ENCODE peak calls at places on chromosomes 2 and 18, in six cellular contexts. One of them, this sample, is unnamed. For H3K27me3, the result is how much of the 10 kb centered on the place peaks cover.

GRCh38 chr18:59546164-59546563 is 151.1 kb downstream of the CCBE1 start:
- DNase-seq in K562: peak
- DNase-seq in HepG2: no peak
- DNase-seq in GM12878: no peak
- DNase-seq in HCT116: no peak
- DNase-seq in H1: no peak
- DNase-seq in this sample: no peak

GRCh38 chr2:223243233-223243632 is 191.2 kb downstream of the KCNE4 start:
- DNase-seq in K562: no peak
- DNase-seq in H1: no peak
- DNase-seq in GM12878: no peak
- DNase-seq in HepG2: no peak
- DNase-seq in HCT116: no peak
- DNase-seq in this sample: no peak

GRCh38 chr2:98269274-98269673 is 77.0 kb upstream of the CNGA3 start:
- DNase-seq in HCT116: peak
- DNase-seq in H1: no peak
- DNase-seq in K562: peak
- DNase-seq in GM12878: no peak
- DNase-seq in HepG2: peak
- DNase-seq in this sample: peak

GRCh38 chr18:43534511-43534910 is 257.2 kb upstream of the SYT4 start:
- DNase-seq in HepG2: no peak
- DNase-seq in HCT116: no peak
- DNase-seq in K562: no peak
- DNase-seq in H1: no peak
- DNase-seq in GM12878: no peak
- DNase-seq in this sample: no peak

GRCh38 chr2:63792523-63792922 is 49.2 kb upstream of the UGP2 start:
- DNase-seq in K562: no peak
- DNase-seq in H1: no peak
- DNase-seq in HCT116: no peak
- DNase-seq in HepG2: no peak
- DNase-seq in GM12878: no peak
- DNase-seq in this sample: no peak

GRCh38 chr18:60534539-60534938 is 162.0 kb upstream of the MC4R start:
- DNase-seq in H1: no peak
- DNase-seq in HCT116: no peak
- DNase-seq in GM12878: no peak
- DNase-seq in K562: no peak
- DNase-seq in HepG2: no peak
- DNase-seq in this sample: no peak

GRCh38 chr2:43185146-43185545 is 41.3 kb downstream of the ZFP36L2 start:
- DNase-seq in HCT116: peak
- DNase-seq in K562: peak
- DNase-seq in HepG2: no peak
- DNase-seq in H1: no peak
- DNase-seq in GM12878: no peak
- DNase-seq in this sample: no peak

GRCh38 chr2:36376319-36376765 is 20.8 kb downstream of the CRIM1 start:
- DNase-seq in HepG2: peak
- DNase-seq in HCT116: no peak
- DNase-seq in GM12878: no peak
- DNase-seq in K562: peak
- DNase-seq in H1: no peak
- DNase-seq in this sample: no peak

GRCh38 chr2:71156531-71156930 is 26.1 kb downstream of the MPHOSPH10 start:
- DNase-seq in HCT116: no peak
- DNase-seq in GM12878: no peak
- DNase-seq in H1: no peak
- DNase-seq in K562: no peak
- DNase-seq in HepG2: no peak
- DNase-seq in this sample: peak

GRCh38 chr2:217858519-217859466 is 144.0 kb downstream of the TNS1 start:
- DNase-seq in H1: no peak
- DNase-seq in GM12878: no peak
- DNase-seq in HCT116: no peak
- DNase-seq in K562: no peak
- DNase-seq in HepG2: peak
- DNase-seq in this sample: no peak

GRCh38 chr2:113167115-113167932 is 6.4 kb upstream of the PSD4 start:
- DNase-seq in GM12878: no peak
- DNase-seq in K562: no peak
- DNase-seq in HepG2: peak
- DNase-seq in HCT116: no peak
- DNase-seq in H1: no peak
- DNase-seq in this sample: no peak

GRCh38 chr2:211216221-211216620 is 659.8 kb downstream of the CPS1 start:
- DNase-seq in H1: no peak
- DNase-seq in K562: no peak
- DNase-seq in HCT116: no peak
- DNase-seq in GM12878: no peak
- DNase-seq in HepG2: no peak
- DNase-seq in this sample: peak

GRCh38 chr2:43458002-43458628 is 137.7 kb downstream of the THADA start:
- DNase-seq in GM12878: no peak
- DNase-seq in HCT116: no peak
- DNase-seq in HepG2: no peak
- DNase-seq in H1: no peak
- DNase-seq in K562: no peak
- DNase-seq in this sample: no peak

GRCh38 chr2:141611143-141611571 is 519.7 kb downstream of the LRP1B start:
- DNase-seq in HepG2: no peak
- DNase-seq in HCT116: no peak
- DNase-seq in K562: no peak
- DNase-seq in GM12878: no peak
- DNase-seq in H1: no peak
- DNase-seq in this sample: peak

GRCh38 chr2:110829413-110830146 is 97.2 kb downstream of the ACOXL start:
- DNase-seq in H1: no peak
- DNase-seq in HepG2: no peak
- DNase-seq in HCT116: no peak
- DNase-seq in GM12878: no peak
- DNase-seq in K562: no peak
- DNase-seq in this sample: no peak

GRCh38 chr2:105143467-105144127 is 97.9 kb upstream of the GPR45 start:
- DNase-seq in HepG2: no peak
- DNase-seq in GM12878: no peak
- DNase-seq in H1: no peak
- DNase-seq in HCT116: no peak
- DNase-seq in K562: peak
- DNase-seq in this sample: no peak

GRCh38 chr18:24396082-24396623 is 1.5 kb downstream of the OSBPL1A start:
- DNase-seq in HepG2: no peak
- DNase-seq in K562: no peak
- DNase-seq in H1: no peak
- DNase-seq in GM12878: no peak
- DNase-seq in HCT116: no peak
- DNase-seq in this sample: no peak

GRCh38 chr18:77138270-77138669 is 5.7 kb upstream of the MBP start:
- DNase-seq in K562: no peak
- DNase-seq in H1: no peak
- DNase-seq in GM12878: no peak
- DNase-seq in HCT116: no peak
- DNase-seq in HepG2: no peak
- DNase-seq in this sample: no peak

GRCh38 chr2:63050186-63050915 is at the start of gene OTX1:
- DNase-seq in GM12878: peak
- DNase-seq in K562: peak
- DNase-seq in H1: no peak
- DNase-seq in HepG2: peak
- DNase-seq in HCT116: peak
- DNase-seq in this sample: no peak

GRCh38 chr2:161045726-161046125 is 114.5 kb upstream of the TANK start:
- DNase-seq in GM12878: no peak
- DNase-seq in K562: no peak
- DNase-seq in HepG2: no peak
- DNase-seq in H1: no peak
- DNase-seq in HCT116: no peak
- DNase-seq in this sample: no peak

GRCh38 chr2:15751477-15751876 is 159.8 kb downstream of the DDX1 start:
- DNase-seq in HCT116: no peak
- DNase-seq in GM12878: no peak
- DNase-seq in HepG2: no peak
- DNase-seq in H1: no peak
- DNase-seq in K562: no peak
- DNase-seq in this sample: no peak
- H3K27me3 ChIP-seq in HCT116: under half
- H3K27me3 ChIP-seq in GM12878: under half
- H3K27me3 ChIP-seq in HepG2: under half
- H3K27me3 ChIP-seq in H1: under half
- H3K27me3 ChIP-seq in K562: under half
- H3K27me3 ChIP-seq in this sample: under half

DNA sequence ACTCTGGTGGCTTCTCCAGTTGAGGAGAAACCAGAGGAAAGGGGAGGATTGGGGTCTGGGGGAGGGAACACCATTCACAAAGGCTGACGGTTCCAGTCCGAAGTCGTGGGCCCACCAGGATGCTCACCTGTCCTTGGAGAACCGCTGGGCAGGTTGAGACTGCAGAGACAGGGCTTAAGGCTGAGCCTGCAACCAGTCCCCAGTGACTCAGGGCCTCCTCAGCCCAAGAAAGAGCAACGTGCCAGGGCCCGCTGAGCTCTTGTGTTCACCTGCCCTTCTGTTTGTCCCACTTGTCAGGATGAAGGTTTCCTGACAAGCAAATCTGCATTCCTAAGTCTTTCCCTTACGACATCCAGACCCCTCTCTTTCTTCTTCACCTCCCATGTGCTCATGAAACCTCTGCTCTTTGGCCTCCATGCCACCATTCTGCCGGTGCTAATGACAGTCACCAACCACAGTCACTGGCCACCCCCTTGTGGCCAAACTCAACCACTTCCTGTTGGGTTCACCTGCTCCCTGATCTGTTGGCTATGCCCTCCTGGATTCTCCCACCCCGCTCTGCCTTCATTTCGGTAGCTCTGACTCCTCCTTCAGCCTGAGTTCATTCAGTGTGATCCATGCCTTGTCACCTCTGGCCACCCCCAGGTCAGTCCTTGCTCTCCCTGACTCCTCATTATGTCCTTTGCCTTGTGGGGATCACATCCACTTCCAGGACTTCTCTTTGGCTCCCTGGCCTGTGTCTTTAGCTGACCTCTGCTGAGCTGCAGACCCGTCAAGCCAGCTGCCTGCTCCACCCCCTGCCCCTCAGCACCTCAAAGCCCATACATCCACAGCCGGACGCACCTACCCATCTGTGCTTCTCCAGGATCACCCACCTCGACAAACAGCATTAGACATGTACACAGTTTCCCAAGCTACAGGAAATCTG is 17.6 kb downstream of the EMX1 start:
- DNase-seq in K562: peak
- DNase-seq in GM12878: no peak
- DNase-seq in HCT116: peak
- DNase-seq in H1: no peak
- DNase-seq in HepG2: peak
- DNase-seq in this sample: no peak
- TF ChIP-seq ZNF274 in K562: no peak
- TF ChIP-seq ZNF274 in GM12878: no peak
- TF ChIP-seq ZNF274 in HCT116: no peak
- TF ChIP-seq ZNF274 in H1: no peak
- TF ChIP-seq ZNF274 in HepG2: no peak
- TF ChIP-seq ZNF274 in this sample: no peak

GRCh38 chr2:88117976-88118375 is 9.9 kb downstream of the FABP1 start:
- DNase-seq in HepG2: no peak
- DNase-seq in K562: no peak
- DNase-seq in HCT116: no peak
- DNase-seq in GM12878: no peak
- DNase-seq in H1: no peak
- DNase-seq in this sample: no peak

GRCh38 chr2:88116669-88117432 is 11.0 kb downstream of the FABP1 start:
- DNase-seq in H1: no peak
- DNase-seq in HCT116: no peak
- DNase-seq in HepG2: no peak
- DNase-seq in GM12878: no peak
- DNase-seq in K562: no peak
- DNase-seq in this sample: no peak

GRCh38 chr2:88115825-88116518 is 11.9 kb downstream of the FABP1 start:
- DNase-seq in HepG2: peak
- DNase-seq in HCT116: no peak
- DNase-seq in K562: no peak
- DNase-seq in H1: no peak
- DNase-seq in GM12878: no peak
- DNase-seq in this sample: no peak

GRCh38 chr2:88113069-88113468 is 14.8 kb downstream of the FABP1 start:
- DNase-seq in GM12878: no peak
- DNase-seq in HepG2: no peak
- DNase-seq in K562: no peak
- DNase-seq in HCT116: no peak
- DNase-seq in H1: no peak
- DNase-seq in this sample: no peak

DNA sequence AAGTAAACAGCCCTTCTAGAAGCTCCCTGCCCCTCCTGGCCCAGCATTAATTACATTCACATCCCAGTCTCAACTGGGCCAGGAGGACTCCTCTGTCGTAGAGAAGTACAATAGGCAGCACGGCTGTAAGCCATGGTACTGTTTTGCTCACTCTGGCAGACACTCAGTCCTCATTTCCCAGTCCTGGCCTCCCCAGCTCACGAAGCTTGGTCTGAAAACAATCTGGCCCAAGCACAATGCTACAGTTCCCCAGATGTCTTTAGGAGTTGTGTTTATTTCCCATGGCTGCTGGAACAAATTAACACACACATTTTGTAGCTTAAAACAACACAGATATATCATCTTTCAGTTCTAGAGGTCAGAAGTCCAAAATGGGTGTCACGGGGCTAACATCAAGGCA is 13.0 kb downstream of the FABP1 start:
- DNase-seq in GM12878: no peak
- DNase-seq in H1: no peak
- DNase-seq in HepG2: no peak
- DNase-seq in K562: no peak
- DNase-seq in HCT116: no peak
- DNase-seq in this sample: no peak
- H3K27me3 ChIP-seq in GM12878: under half
- H3K27me3 ChIP-seq in H1: under half
- H3K27me3 ChIP-seq in HepG2: under half
- H3K27me3 ChIP-seq in K562: under half
- H3K27me3 ChIP-seq in HCT116: under half
- H3K27me3 ChIP-seq in this sample: under half

DNA sequence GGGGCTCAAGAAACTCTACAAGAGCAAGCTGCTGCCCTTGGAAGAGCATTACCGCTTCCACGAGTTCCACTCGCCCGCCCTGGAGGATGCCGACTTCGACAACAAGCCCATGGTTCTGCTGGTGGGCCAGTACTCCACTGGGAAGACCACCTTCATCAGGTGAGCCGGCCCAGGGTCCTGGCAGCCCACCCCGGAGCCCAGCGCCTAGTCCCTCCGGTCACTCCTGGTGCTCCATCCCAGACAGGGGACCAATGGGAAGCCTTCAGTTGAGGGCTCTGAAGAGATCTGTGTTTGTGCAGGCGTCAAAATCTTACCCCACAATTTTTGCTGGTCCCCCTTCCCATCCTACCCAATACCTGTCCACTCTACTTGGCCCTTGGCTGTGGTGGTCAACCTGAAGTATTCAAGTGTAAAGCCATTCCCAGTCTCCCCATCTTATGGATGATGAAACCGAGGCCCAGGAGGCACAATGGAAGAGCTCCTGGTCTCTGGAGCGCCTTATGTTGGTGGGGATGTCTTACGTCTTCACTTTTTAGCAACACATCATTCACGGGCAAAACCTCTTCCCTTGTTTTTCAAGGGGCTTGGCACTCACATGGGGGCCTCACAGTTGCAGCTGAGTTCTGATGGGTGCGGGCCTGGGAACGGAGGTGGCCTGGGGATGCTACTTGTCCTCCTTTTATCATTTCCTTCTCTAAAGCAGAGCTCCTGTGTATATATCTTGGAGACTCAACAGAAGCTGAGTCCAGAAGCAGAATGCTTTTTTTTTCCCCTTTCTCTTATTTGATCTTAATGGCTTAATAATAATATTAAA is 945 bp downstream of the EHD3 start:
- DNase-seq in K562: no peak
- DNase-seq in HepG2: no peak
- DNase-seq in H1: no peak
- DNase-seq in HCT116: no peak
- DNase-seq in GM12878: no peak
- DNase-seq in this sample: no peak
- TF ChIP-seq ZNF274 in K562: no peak
- TF ChIP-seq ZNF274 in HepG2: no peak
- TF ChIP-seq ZNF274 in H1: no peak
- TF ChIP-seq ZNF274 in HCT116: no peak
- TF ChIP-seq ZNF274 in GM12878: no peak
- TF ChIP-seq ZNF274 in this sample: no peak